ENCODE peak calls at places on chromosomes 3 and 15, in five cellular contexts. R is hepatocyte, J is upper lobe of right lung, H is OCI-LY7, V is gastrocnemius medialis. E is an unnamed sample.

GRCh38 chr15:42285042-42285441 is 11.8 kb upstream of the TMEM87A start:
- DNase-seq in R (no peak), J (no peak), H (no peak), V (no peak), E (no peak)

GRCh38 chr3:42216820-42217416 is 49.1 kb downstream of the CCK start:
- DNase-seq in R (no peak), H (peak; percentile 77), V (no peak), J (no peak), E (no peak)

GRCh38 chr3:189272500-189273119 is 100.8 kb downstream of the TPRG1 start:
- DNase-seq in R (peak; percentile 16), J (no peak), V (no peak), H (peak; percentile 48), E (no peak)

GRCh38 chr15:84863480-84864428 is 20.7 kb upstream of the SLC28A1 start:
- DNase-seq in R (no peak), H (no peak), J (no peak), V (no peak), E (no peak)

GRCh38 chr3:159726231-159726964 is 262.2 kb upstream of the IL12A start:
- DNase-seq in H (no peak), R (no peak), V (no peak), J (no peak), E (no peak)

GRCh38 chr3:176376531-176376930 is 820.8 kb downstream of the TBL1XR1 start:
- DNase-seq in H (no peak), V (no peak), R (no peak), J (no peak), E (no peak)

GRCh38 chr3:71244153-71245051 is 339.1 kb downstream of the FOXP1 start:
- DNase-seq in H (no peak), V (no peak), R (no peak), J (no peak), E (peak; percentile 69)

GRCh38 chr15:35858707-35859106 is 312.7 kb upstream of the DPH6 start:
- DNase-seq in R (no peak), H (no peak), J (no peak), V (no peak), E (no peak)

GRCh38 chr15:58732620-58733363 is 16.7 kb downstream of the ADAM10 start:
- DNase-seq in H (no peak), V (no peak), J (no peak), R (no peak), E (no peak)

GRCh38 chr15:39939487-39940452 is 5.9 kb downstream of the EIF2AK4 start:
- DNase-seq in R (no peak), H (peak; percentile 16), V (no peak), J (no peak), E (no peak)

GRCh38 chr15:28106294-28107110 is 7.4 kb upstream of the OCA2 start:
- DNase-seq in V (no peak), H (no peak), R (peak; percentile 38), J (peak; percentile 65), E (no peak)

GRCh38 chr3:45711936-45712335 is 22.7 kb downstream of the SACM1L start:
- DNase-seq in R (no peak), V (no peak), H (no peak), J (no peak), E (no peak)

GRCh38 chr3:159635047-159635641 is 353.5 kb upstream of the IL12A start:
- DNase-seq in V (no peak), R (peak; percentile 28), J (no peak), H (no peak), E (no peak)

GRCh38 chr3:49759226-49759625 is 27.1 kb downstream of the IP6K1 start:
- DNase-seq in R (no peak), H (no peak), V (no peak), J (no peak), E (peak; percentile 24)

GRCh38 chr3:146274833-146275232 is 23.9 kb upstream of the PLSCR4 start:
- DNase-seq in V (no peak), R (no peak), J (no peak), H (no peak), E (no peak)

GRCh38 chr3:177119829-177120228 is 77.5 kb downstream of the TBL1XR1 start:
- DNase-seq in J (no peak), V (no peak), R (no peak), H (no peak), E (no peak)

GRCh38 chr3:157067114-157067513 is 92.8 kb downstream of the CCNL1 start:
- DNase-seq in R (no peak), J (no peak), V (no peak), H (no peak), E (no peak)

DNA sequence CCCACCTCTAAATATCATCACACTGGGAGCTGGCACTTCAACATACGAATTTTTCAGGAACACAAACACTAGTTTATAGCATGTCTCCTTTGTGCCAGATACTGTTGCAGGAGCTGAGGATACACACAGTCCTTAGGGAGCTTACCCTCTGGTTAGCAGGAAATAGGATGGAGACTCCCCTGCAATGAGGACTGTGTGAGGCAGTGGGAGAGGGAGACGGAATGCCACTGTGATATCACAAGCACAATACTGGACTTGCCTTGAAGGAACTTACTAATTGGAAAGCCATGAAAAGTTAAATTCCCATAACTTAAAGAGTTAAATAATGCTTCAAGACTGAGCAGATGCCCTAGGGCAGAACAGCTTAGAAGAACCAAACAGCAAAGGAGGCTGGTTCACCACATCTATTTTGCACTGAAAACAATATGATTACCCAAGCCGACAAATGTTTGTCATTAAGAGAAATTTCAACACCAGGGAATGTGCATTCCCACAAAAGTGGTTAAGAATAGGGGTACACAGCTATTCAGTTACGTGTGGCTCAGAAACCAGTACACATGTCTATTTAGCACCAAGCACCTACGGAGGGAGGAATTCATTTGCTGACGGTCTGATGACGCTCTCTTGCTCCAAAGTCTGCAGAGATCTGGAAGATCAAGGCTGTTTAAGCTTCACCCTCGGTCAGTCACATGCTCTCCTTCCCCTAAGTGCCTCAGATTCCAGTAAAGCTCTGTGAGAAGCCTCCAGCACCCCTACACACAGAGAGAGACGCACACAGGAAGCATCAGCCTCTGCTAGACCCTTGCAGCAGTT is 5.2 kb downstream of the TBC1D2B start:
- DNase-seq in J (no peak), H (no peak), R (peak; percentile 78), V (peak; percentile 32), E (peak; percentile 53)
- H3K4me3 ChIP-seq in J (peak overlapping the region; percentile 9), H (no peak overlapping the region), R (no peak overlapping the region), V (peak overlapping the region; percentile 5), E (no peak overlapping the region)

DNA sequence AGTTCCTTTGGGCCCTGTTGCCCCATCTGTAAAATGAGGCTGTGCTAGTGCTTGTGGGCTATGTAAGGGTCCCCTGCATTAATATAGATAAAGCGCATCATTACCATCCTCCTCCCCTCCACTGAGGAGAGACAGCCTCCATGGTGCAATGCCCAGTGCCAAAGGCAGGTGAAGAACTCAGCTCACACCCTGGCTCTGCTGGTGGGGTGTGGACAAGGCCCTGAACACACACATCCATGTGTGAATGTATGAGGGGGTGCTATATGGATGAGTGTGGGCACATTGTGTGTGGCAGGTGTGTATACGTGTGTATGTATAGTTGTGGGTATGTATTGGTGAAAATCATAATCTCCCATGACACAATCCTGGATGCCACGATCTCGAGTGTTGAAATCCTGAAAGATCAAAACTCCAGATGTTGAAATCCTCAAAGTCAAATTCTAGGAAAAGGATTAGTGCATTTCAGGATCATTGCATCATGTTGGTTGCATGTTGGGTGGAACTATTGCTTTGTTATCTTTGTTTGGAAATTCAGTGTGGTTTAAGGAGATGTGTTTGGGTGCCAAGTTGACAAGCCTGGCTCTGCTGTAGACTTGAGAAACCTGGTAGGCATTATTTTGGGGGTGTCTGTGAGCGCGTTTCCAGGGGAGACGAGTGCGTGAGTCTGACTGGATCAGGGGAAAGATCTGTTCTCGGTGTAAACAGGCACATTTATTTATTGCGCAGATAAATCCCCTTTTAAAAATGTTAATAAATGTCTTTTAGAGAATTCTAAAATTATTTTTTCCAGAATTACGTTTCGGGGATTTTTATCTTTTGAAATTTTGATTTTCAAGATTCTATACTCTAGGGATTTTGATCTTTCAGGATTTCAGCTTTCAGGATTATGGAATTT is 42.0 kb upstream of the SEC61A1 start:
- DNase-seq in J (no peak), R (no peak), H (no peak), V (no peak), E (no peak)
- TF ChIP-seq CTCF in J (no peak), R (no peak), H (no peak), V (no peak), E (no peak)

GRCh38 chr15:63855735-63856134 is 22.0 kb upstream of the HERC1 start:
- DNase-seq in H (no peak), R (no peak), J (no peak), V (no peak), E (no peak)

GRCh38 chr15:63848881-63849551 is 15.3 kb upstream of the HERC1 start:
- DNase-seq in H (no peak), J (no peak), R (no peak), V (no peak), E (no peak)

GRCh38 chr15:63852407-63852806 is 18.7 kb upstream of the HERC1 start:
- DNase-seq in H (no peak), V (no peak), R (no peak), J (no peak), E (no peak)

GRCh38 chr15:63846022-63846544 is 12.3 kb upstream of the HERC1 start:
- DNase-seq in H (no peak), J (no peak), R (no peak), V (no peak), E (no peak)

GRCh38 chr15:63851431-63851830 is 17.7 kb upstream of the HERC1 start:
- DNase-seq in H (no peak), V (no peak), J (no peak), R (no peak), E (no peak)
- H3K4me3 ChIP-seq in H (no peak overlapping the region), V (no peak overlapping the region), J (no peak overlapping the region), R (no peak overlapping the region), E (no peak overlapping the region)

GRCh38 chr3:116386168-116386567 is 59.1 kb downstream of the LSAMP start:
- DNase-seq in V (no peak), J (no peak), H (no peak), R (no peak), E (no peak)
- TF ChIP-seq CTCF in V (no peak), J (no peak), H (no peak), R (no peak), E (no peak)

GRCh38 chr3:48409291-48410201 is 20.3 kb downstream of the PLXNB1 start:
- DNase-seq in R (no peak), H (no peak), V (peak; percentile 0), J (peak; percentile 46), E (peak; percentile 13)
- H3K4me3 ChIP-seq in R (no peak overlapping the region), H (no peak overlapping the region), V (no peak overlapping the region), J (no peak overlapping the region), E (no peak overlapping the region)

E was measured in uterus.